ENCODE peak calls at places on chromosomes 6 and 20, in six cellular contexts. One of them, this sample, is unnamed.

GRCh38 chr20:6142348-6142993 is 19.6 kb upstream of the FERMT1 start:
- DNase-seq in A673: peak; percentile 62
- DNase-seq in fibroblast of mammary gland: peak; percentile 67
- DNase-seq in Caki2: peak; percentile 32
- DNase-seq in NCI-H345: peak; percentile 75
- DNase-seq in GM10248: peak; percentile 67
- DNase-seq in this sample: peak; percentile 50

GRCh38 chr6:131063764-131064272 is 773 bp upstream of the EPB41L2 start:
- DNase-seq in A673: no peak
- DNase-seq in fibroblast of mammary gland: no peak
- DNase-seq in Caki2: no peak
- DNase-seq in NCI-H345: no peak
- DNase-seq in GM10248: peak; percentile 27
- DNase-seq in this sample: no peak

GRCh38 chr20:64232794-64233193 is 22.8 kb upstream of the PCMTD2 start:
- DNase-seq in A673: peak; percentile 69
- DNase-seq in fibroblast of mammary gland: no peak
- DNase-seq in Caki2: no peak
- DNase-seq in NCI-H345: peak; percentile 83
- DNase-seq in GM10248: no peak
- DNase-seq in this sample: no peak

GRCh38 chr6:72948153-72948552 is 277.1 kb downstream of the KHDC1L start:
- DNase-seq in A673: no peak
- DNase-seq in fibroblast of mammary gland: peak; percentile 41
- DNase-seq in Caki2: no peak
- DNase-seq in NCI-H345: no peak
- DNase-seq in GM10248: no peak
- DNase-seq in this sample: no peak

GRCh38 chr6:88166493-88166900 is 350 bp upstream of the CNR1 start:
- DNase-seq in A673: no peak
- DNase-seq in fibroblast of mammary gland: peak; percentile 10
- DNase-seq in Caki2: no peak
- DNase-seq in NCI-H345: no peak
- DNase-seq in GM10248: peak; percentile 68
- DNase-seq in this sample: peak; percentile 68

GRCh38 chr20:45969712-45970634 is 2.0 kb downstream of the ZNF335 start:
- DNase-seq in A673: peak; percentile 89
- DNase-seq in fibroblast of mammary gland: peak; percentile 76
- DNase-seq in Caki2: peak; percentile 55
- DNase-seq in NCI-H345: peak; percentile 27
- DNase-seq in GM10248: peak; percentile 46
- DNase-seq in this sample: peak; percentile 40

GRCh38 chr6:113907107-113907506 is 50.0 kb downstream of the MARCKS start:
- DNase-seq in A673: no peak
- DNase-seq in fibroblast of mammary gland: no peak
- DNase-seq in Caki2: no peak
- DNase-seq in NCI-H345: no peak
- DNase-seq in GM10248: no peak
- DNase-seq in this sample: no peak

GRCh38 chr6:5671604-5672559 is 334.8 kb downstream of the NRN1 start:
- DNase-seq in A673: peak; percentile 59
- DNase-seq in fibroblast of mammary gland: peak; percentile 58
- DNase-seq in Caki2: no peak
- DNase-seq in NCI-H345: no peak
- DNase-seq in GM10248: no peak
- DNase-seq in this sample: no peak

GRCh38 chr6:10081957-10082356 is 332.9 kb downstream of the TFAP2A start:
- DNase-seq in A673: no peak
- DNase-seq in fibroblast of mammary gland: no peak
- DNase-seq in Caki2: no peak
- DNase-seq in NCI-H345: no peak
- DNase-seq in GM10248: no peak
- DNase-seq in this sample: no peak

GRCh38 chr6:156564807-156565149 is 212.4 kb upstream of the ARID1B start:
- DNase-seq in A673: no peak
- DNase-seq in fibroblast of mammary gland: no peak
- DNase-seq in Caki2: no peak
- DNase-seq in NCI-H345: no peak
- DNase-seq in GM10248: no peak
- DNase-seq in this sample: no peak

GRCh38 chr6:107128175-107128574 is 12.9 kb upstream of the BEND3 start:
- DNase-seq in A673: no peak
- DNase-seq in fibroblast of mammary gland: peak; percentile 32
- DNase-seq in Caki2: no peak
- DNase-seq in NCI-H345: no peak
- DNase-seq in GM10248: no peak
- DNase-seq in this sample: no peak

GRCh38 chr6:6841571-6841970 is 253.1 kb downstream of the LY86 start:
- DNase-seq in A673: no peak
- DNase-seq in fibroblast of mammary gland: no peak
- DNase-seq in Caki2: no peak
- DNase-seq in NCI-H345: no peak
- DNase-seq in GM10248: no peak
- DNase-seq in this sample: no peak

GRCh38 chr6:44560458-44561061 is 173.1 kb downstream of the CDC5L start:
- DNase-seq in A673: no peak
- DNase-seq in fibroblast of mammary gland: no peak
- DNase-seq in Caki2: no peak
- DNase-seq in NCI-H345: no peak
- DNase-seq in GM10248: no peak
- DNase-seq in this sample: peak; percentile 2

GRCh38 chr20:43681991-43682410 is 15.1 kb downstream of the MYBL2 start:
- DNase-seq in A673: no peak
- DNase-seq in fibroblast of mammary gland: no peak
- DNase-seq in Caki2: no peak
- DNase-seq in NCI-H345: peak; percentile 88
- DNase-seq in GM10248: peak; percentile 85
- DNase-seq in this sample: peak; percentile 93

GRCh38 chr20:23602261-23602660 is 3.5 kb downstream of the CST9 start:
- DNase-seq in A673: no peak
- DNase-seq in fibroblast of mammary gland: no peak
- DNase-seq in Caki2: no peak
- DNase-seq in NCI-H345: no peak
- DNase-seq in GM10248: no peak
- DNase-seq in this sample: no peak

GRCh38 chr20:57774951-57775350 is 65.1 kb upstream of the PMEPA1 start:
- DNase-seq in A673: no peak
- DNase-seq in fibroblast of mammary gland: no peak
- DNase-seq in Caki2: no peak
- DNase-seq in NCI-H345: no peak
- DNase-seq in GM10248: no peak
- DNase-seq in this sample: no peak

GRCh38 chr20:1185781-1186334 is 1.1 kb upstream of the TMEM74B start:
- DNase-seq in A673: peak; percentile 65
- DNase-seq in fibroblast of mammary gland: peak; percentile 41
- DNase-seq in Caki2: peak; percentile 32
- DNase-seq in NCI-H345: peak; percentile 73
- DNase-seq in GM10248: peak; percentile 81
- DNase-seq in this sample: peak; percentile 63

GRCh38 chr6:55578537-55579363 is at the start of gene HMGCLL1:
- DNase-seq in A673: peak; percentile 37
- DNase-seq in fibroblast of mammary gland: no peak
- DNase-seq in Caki2: no peak
- DNase-seq in NCI-H345: peak; percentile 21
- DNase-seq in GM10248: no peak
- DNase-seq in this sample: no peak

GRCh38 chr6:111757342-111757741 is 115.9 kb downstream of the FYN start:
- DNase-seq in A673: no peak
- DNase-seq in fibroblast of mammary gland: peak; percentile 74
- DNase-seq in Caki2: no peak
- DNase-seq in NCI-H345: no peak
- DNase-seq in GM10248: no peak
- DNase-seq in this sample: no peak

GRCh38 chr6:43159599-43159998 is 11.5 kb upstream of the SRF start:
- DNase-seq in A673: no peak
- DNase-seq in fibroblast of mammary gland: no peak
- DNase-seq in Caki2: no peak
- DNase-seq in NCI-H345: no peak
- DNase-seq in GM10248: no peak
- DNase-seq in this sample: no peak

GRCh38 chr6:113052513-113052912 is 705.4 kb downstream of the RFPL4B start:
- DNase-seq in A673: no peak
- DNase-seq in fibroblast of mammary gland: no peak
- DNase-seq in Caki2: no peak
- DNase-seq in NCI-H345: no peak
- DNase-seq in GM10248: no peak
- DNase-seq in this sample: no peak

GRCh38 chr20:6122873-6123649 is at the start of gene FERMT1:
- DNase-seq in A673: peak; percentile 29
- DNase-seq in fibroblast of mammary gland: peak; percentile 66
- DNase-seq in Caki2: peak; percentile 79
- DNase-seq in NCI-H345: peak; percentile 62
- DNase-seq in GM10248: peak; percentile 35
- DNase-seq in this sample: peak; percentile 33

GRCh38 chr20:840503-840857 is 7.0 kb downstream of the FAM110A start:
- DNase-seq in A673: no peak
- DNase-seq in fibroblast of mammary gland: no peak
- DNase-seq in Caki2: no peak
- DNase-seq in NCI-H345: no peak
- DNase-seq in GM10248: no peak
- DNase-seq in this sample: no peak

GRCh38 chr6:125363010-125363359 is 61.2 kb upstream of the HDDC2 start:
- DNase-seq in A673: peak; percentile 84
- DNase-seq in fibroblast of mammary gland: peak; percentile 42
- DNase-seq in Caki2: no peak
- DNase-seq in NCI-H345: no peak
- DNase-seq in GM10248: no peak
- DNase-seq in this sample: no peak

GRCh38 chr6:106084973-106085686 is 1.0 kb upstream of the PRDM1 start:
- DNase-seq in A673: no peak
- DNase-seq in fibroblast of mammary gland: peak; percentile 68
- DNase-seq in Caki2: peak; percentile 27
- DNase-seq in NCI-H345: no peak
- DNase-seq in GM10248: no peak
- DNase-seq in this sample: no peak

GRCh38 chr6:1393641-1394283 is 4.4 kb downstream of the FOXF2 start:
- DNase-seq in A673: no peak
- DNase-seq in fibroblast of mammary gland: no peak
- DNase-seq in Caki2: no peak
- DNase-seq in NCI-H345: no peak
- DNase-seq in GM10248: no peak
- DNase-seq in this sample: no peak

GRCh38 chr6:75852721-75853120 is 103.7 kb downstream of the MYO6 start:
- DNase-seq in A673: no peak
- DNase-seq in fibroblast of mammary gland: peak; percentile 49
- DNase-seq in Caki2: peak; percentile 21
- DNase-seq in NCI-H345: no peak
- DNase-seq in GM10248: no peak
- DNase-seq in this sample: no peak

GRCh38 chr20:49585585-49586245 is 17.8 kb upstream of the PTGIS start:
- DNase-seq in A673: no peak
- DNase-seq in fibroblast of mammary gland: no peak
- DNase-seq in Caki2: no peak
- DNase-seq in NCI-H345: no peak
- DNase-seq in GM10248: no peak
- DNase-seq in this sample: no peak

GRCh38 chr6:169000022-169000421 is 253.6 kb downstream of the THBS2 start:
- DNase-seq in A673: no peak
- DNase-seq in fibroblast of mammary gland: no peak
- DNase-seq in Caki2: no peak
- DNase-seq in NCI-H345: no peak
- DNase-seq in GM10248: no peak
- DNase-seq in this sample: no peak

GRCh38 chr6:122432816-122433215 is 33.4 kb downstream of the HSF2 start:
- DNase-seq in A673: no peak
- DNase-seq in fibroblast of mammary gland: no peak
- DNase-seq in Caki2: no peak
- DNase-seq in NCI-H345: no peak
- DNase-seq in GM10248: no peak
- DNase-seq in this sample: no peak

This sample was measured in B cell.